ENCODE peak calls at places on chromosomes 12 and 14, in seven cellular contexts. One of them, this sample, is unnamed.

GRCh38 chr14:37047226-37047625 is 125.2 kb downstream of the SLC25A21 start:
- DNase-seq in stomach: no peak
- DNase-seq in K562: no peak
- DNase-seq in tibial nerve: no peak
- DNase-seq in A549: no peak
- DNase-seq in ovary: no peak
- DNase-seq in sigmoid colon: no peak
- DNase-seq in this sample: no peak

GRCh38 chr12:30438526-30439120 is 257.0 kb downstream of the IPO8 start:
- DNase-seq in stomach: no peak
- DNase-seq in K562: no peak
- DNase-seq in tibial nerve: no peak
- DNase-seq in A549: no peak
- DNase-seq in ovary: no peak
- DNase-seq in sigmoid colon: no peak
- DNase-seq in this sample: no peak

GRCh38 chr12:79187032-79187431 is 322.5 kb downstream of the SYT1 start:
- DNase-seq in stomach: no peak
- DNase-seq in K562: no peak
- DNase-seq in tibial nerve: no peak
- DNase-seq in A549: no peak
- DNase-seq in ovary: no peak
- DNase-seq in sigmoid colon: no peak
- DNase-seq in this sample: no peak

GRCh38 chr12:5516781-5517180 is 84.9 kb downstream of the NTF3 start:
- DNase-seq in stomach: no peak
- DNase-seq in K562: no peak
- DNase-seq in tibial nerve: no peak
- DNase-seq in A549: no peak
- DNase-seq in ovary: no peak
- DNase-seq in sigmoid colon: no peak
- DNase-seq in this sample: peak

GRCh38 chr12:63294327-63294632 is 143.3 kb upstream of the AVPR1A start:
- DNase-seq in stomach: no peak
- DNase-seq in K562: no peak
- DNase-seq in tibial nerve: no peak
- DNase-seq in A549: peak
- DNase-seq in ovary: no peak
- DNase-seq in sigmoid colon: no peak
- DNase-seq in this sample: no peak

GRCh38 chr12:27190761-27191160 is 53.3 kb upstream of the STK38L start:
- DNase-seq in stomach: no peak
- DNase-seq in K562: no peak
- DNase-seq in tibial nerve: no peak
- DNase-seq in A549: peak
- DNase-seq in ovary: no peak
- DNase-seq in sigmoid colon: no peak
- DNase-seq in this sample: no peak

GRCh38 chr14:90445011-90445410 is 48.2 kb downstream of the CALM1 start:
- DNase-seq in stomach: no peak
- DNase-seq in K562: peak
- DNase-seq in tibial nerve: no peak
- DNase-seq in A549: no peak
- DNase-seq in ovary: no peak
- DNase-seq in sigmoid colon: no peak
- DNase-seq in this sample: no peak

GRCh38 chr14:24398298-24398942 is 383 bp upstream of the NYNRIN start:
- DNase-seq in stomach: no peak
- DNase-seq in K562: no peak
- DNase-seq in tibial nerve: no peak
- DNase-seq in A549: no peak
- DNase-seq in ovary: peak
- DNase-seq in sigmoid colon: peak
- DNase-seq in this sample: no peak

GRCh38 chr12:85057370-85057963 is 21.3 kb downstream of the LRRIQ1 start:
- DNase-seq in stomach: no peak
- DNase-seq in K562: peak
- DNase-seq in tibial nerve: peak
- DNase-seq in A549: peak
- DNase-seq in ovary: no peak
- DNase-seq in sigmoid colon: no peak
- DNase-seq in this sample: no peak

GRCh38 chr12:43436597-43436996 is 115.4 kb downstream of the ADAMTS20 start:
- DNase-seq in stomach: no peak
- DNase-seq in K562: no peak
- DNase-seq in tibial nerve: no peak
- DNase-seq in A549: no peak
- DNase-seq in ovary: no peak
- DNase-seq in sigmoid colon: no peak
- DNase-seq in this sample: no peak

GRCh38 chr14:22560638-22561365 is 28.2 kb downstream of the DAD1 start:
- DNase-seq in stomach: peak
- DNase-seq in K562: peak
- DNase-seq in tibial nerve: no peak
- DNase-seq in A549: no peak
- DNase-seq in ovary: no peak
- DNase-seq in sigmoid colon: no peak
- DNase-seq in this sample: no peak
- TF ChIP-seq EP300 in stomach: no peak
- TF ChIP-seq EP300 in K562: peak
- TF ChIP-seq EP300 in tibial nerve: no peak
- TF ChIP-seq EP300 in A549: no peak
- TF ChIP-seq EP300 in ovary: no peak
- TF ChIP-seq EP300 in sigmoid colon: no peak
- TF ChIP-seq EP300 in this sample: no peak

GRCh38 chr12:52151859-52152783 is 39.7 kb downstream of the KRT80 start:
- DNase-seq in stomach: peak
- DNase-seq in K562: peak
- DNase-seq in tibial nerve: peak
- DNase-seq in A549: peak
- DNase-seq in ovary: peak
- DNase-seq in sigmoid colon: peak
- DNase-seq in this sample: no peak
- H3K4me3 ChIP-seq in stomach: peak
- H3K4me3 ChIP-seq in K562: peak
- H3K4me3 ChIP-seq in tibial nerve: peak
- H3K4me3 ChIP-seq in A549: peak
- H3K4me3 ChIP-seq in ovary: peak
- H3K4me3 ChIP-seq in sigmoid colon: no peak
- H3K4me3 ChIP-seq in this sample: peak

GRCh38 chr14:77026166-77026929 is 2.2 kb downstream of the IRF2BPL start:
- DNase-seq in stomach: peak
- DNase-seq in K562: no peak
- DNase-seq in tibial nerve: no peak
- DNase-seq in A549: peak
- DNase-seq in ovary: peak
- DNase-seq in sigmoid colon: peak
- DNase-seq in this sample: no peak

GRCh38 chr14:77022219-77022852 is 6.2 kb downstream of the IRF2BPL start:
- DNase-seq in stomach: no peak
- DNase-seq in K562: no peak
- DNase-seq in tibial nerve: no peak
- DNase-seq in A549: no peak
- DNase-seq in ovary: no peak
- DNase-seq in sigmoid colon: no peak
- DNase-seq in this sample: no peak

GRCh38 chr14:77024171-77024627 is 4.3 kb downstream of the IRF2BPL start:
- DNase-seq in stomach: no peak
- DNase-seq in K562: peak
- DNase-seq in tibial nerve: no peak
- DNase-seq in A549: peak
- DNase-seq in ovary: peak
- DNase-seq in sigmoid colon: peak
- DNase-seq in this sample: no peak

GRCh38 chr14:77025744-77026165 is 2.8 kb downstream of the IRF2BPL start:
- DNase-seq in stomach: no peak
- DNase-seq in K562: no peak
- DNase-seq in tibial nerve: no peak
- DNase-seq in A549: peak
- DNase-seq in ovary: peak
- DNase-seq in sigmoid colon: no peak
- DNase-seq in this sample: no peak

GRCh38 chr14:77023001-77023996 is 5.2 kb downstream of the IRF2BPL start:
- DNase-seq in stomach: peak
- DNase-seq in K562: no peak
- DNase-seq in tibial nerve: no peak
- DNase-seq in A549: peak
- DNase-seq in ovary: peak
- DNase-seq in sigmoid colon: peak
- DNase-seq in this sample: no peak
- TF ChIP-seq EP300 in stomach: no peak
- TF ChIP-seq EP300 in K562: no peak
- TF ChIP-seq EP300 in tibial nerve: peak
- TF ChIP-seq EP300 in A549: no peak
- TF ChIP-seq EP300 in ovary: no peak
- TF ChIP-seq EP300 in sigmoid colon: no peak
- TF ChIP-seq EP300 in this sample: no peak

GRCh38 chr14:67533754-67534085 is 630 bp downstream of the PLEKHH1 start:
- DNase-seq in stomach: no peak
- DNase-seq in K562: no peak
- DNase-seq in tibial nerve: no peak
- DNase-seq in A549: no peak
- DNase-seq in ovary: no peak
- DNase-seq in sigmoid colon: peak
- DNase-seq in this sample: no peak

GRCh38 chr14:67536087-67536486 is 3.0 kb downstream of the PLEKHH1 start:
- DNase-seq in stomach: no peak
- DNase-seq in K562: no peak
- DNase-seq in tibial nerve: no peak
- DNase-seq in A549: no peak
- DNase-seq in ovary: no peak
- DNase-seq in sigmoid colon: peak
- DNase-seq in this sample: no peak

GRCh38 chr14:67529947-67530935 is 2.8 kb upstream of the PLEKHH1 start:
- DNase-seq in stomach: no peak
- DNase-seq in K562: no peak
- DNase-seq in tibial nerve: no peak
- DNase-seq in A549: no peak
- DNase-seq in ovary: no peak
- DNase-seq in sigmoid colon: no peak
- DNase-seq in this sample: no peak

GRCh38 chr14:67532998-67533753 is at the start of gene PLEKHH1:
- DNase-seq in stomach: peak
- DNase-seq in K562: peak
- DNase-seq in tibial nerve: peak
- DNase-seq in A549: peak
- DNase-seq in ovary: peak
- DNase-seq in sigmoid colon: peak
- DNase-seq in this sample: no peak

GRCh38 chr14:67532606-67532997 is 488 bp upstream of the PLEKHH1 start:
- DNase-seq in stomach: no peak
- DNase-seq in K562: no peak
- DNase-seq in tibial nerve: no peak
- DNase-seq in A549: no peak
- DNase-seq in ovary: no peak
- DNase-seq in sigmoid colon: no peak
- DNase-seq in this sample: no peak
- H3K4me3 ChIP-seq in stomach: peak
- H3K4me3 ChIP-seq in K562: peak
- H3K4me3 ChIP-seq in tibial nerve: peak
- H3K4me3 ChIP-seq in A549: peak
- H3K4me3 ChIP-seq in ovary: peak
- H3K4me3 ChIP-seq in sigmoid colon: peak
- H3K4me3 ChIP-seq in this sample: peak

GRCh38 chr14:103731481-103731880 is 15.9 kb downstream of the ZFYVE21 start:
- DNase-seq in stomach: no peak
- DNase-seq in K562: no peak
- DNase-seq in tibial nerve: no peak
- DNase-seq in A549: no peak
- DNase-seq in ovary: peak
- DNase-seq in sigmoid colon: no peak
- DNase-seq in this sample: no peak

GRCh38 chr14:103728721-103729120 is 13.1 kb downstream of the ZFYVE21 start:
- DNase-seq in stomach: peak
- DNase-seq in K562: no peak
- DNase-seq in tibial nerve: no peak
- DNase-seq in A549: no peak
- DNase-seq in ovary: no peak
- DNase-seq in sigmoid colon: no peak
- DNase-seq in this sample: no peak

GRCh38 chr14:103731916-103732867 is 16.6 kb downstream of the ZFYVE21 start:
- DNase-seq in stomach: no peak
- DNase-seq in K562: no peak
- DNase-seq in tibial nerve: no peak
- DNase-seq in A549: no peak
- DNase-seq in ovary: peak
- DNase-seq in sigmoid colon: no peak
- DNase-seq in this sample: no peak

GRCh38 chr14:103729496-103730448 is 14.2 kb downstream of the ZFYVE21 start:
- DNase-seq in stomach: no peak
- DNase-seq in K562: peak
- DNase-seq in tibial nerve: no peak
- DNase-seq in A549: no peak
- DNase-seq in ovary: no peak
- DNase-seq in sigmoid colon: no peak
- DNase-seq in this sample: no peak

GRCh38 chr14:103730490-103731035 is 15.0 kb downstream of the ZFYVE21 start:
- DNase-seq in stomach: peak
- DNase-seq in K562: peak
- DNase-seq in tibial nerve: no peak
- DNase-seq in A549: no peak
- DNase-seq in ovary: peak
- DNase-seq in sigmoid colon: no peak
- DNase-seq in this sample: no peak
- TF ChIP-seq EP300 in stomach: no peak
- TF ChIP-seq EP300 in K562: peak
- TF ChIP-seq EP300 in tibial nerve: no peak
- TF ChIP-seq EP300 in A549: no peak
- TF ChIP-seq EP300 in ovary: no peak
- TF ChIP-seq EP300 in sigmoid colon: no peak
- TF ChIP-seq EP300 in this sample: no peak

DNA sequence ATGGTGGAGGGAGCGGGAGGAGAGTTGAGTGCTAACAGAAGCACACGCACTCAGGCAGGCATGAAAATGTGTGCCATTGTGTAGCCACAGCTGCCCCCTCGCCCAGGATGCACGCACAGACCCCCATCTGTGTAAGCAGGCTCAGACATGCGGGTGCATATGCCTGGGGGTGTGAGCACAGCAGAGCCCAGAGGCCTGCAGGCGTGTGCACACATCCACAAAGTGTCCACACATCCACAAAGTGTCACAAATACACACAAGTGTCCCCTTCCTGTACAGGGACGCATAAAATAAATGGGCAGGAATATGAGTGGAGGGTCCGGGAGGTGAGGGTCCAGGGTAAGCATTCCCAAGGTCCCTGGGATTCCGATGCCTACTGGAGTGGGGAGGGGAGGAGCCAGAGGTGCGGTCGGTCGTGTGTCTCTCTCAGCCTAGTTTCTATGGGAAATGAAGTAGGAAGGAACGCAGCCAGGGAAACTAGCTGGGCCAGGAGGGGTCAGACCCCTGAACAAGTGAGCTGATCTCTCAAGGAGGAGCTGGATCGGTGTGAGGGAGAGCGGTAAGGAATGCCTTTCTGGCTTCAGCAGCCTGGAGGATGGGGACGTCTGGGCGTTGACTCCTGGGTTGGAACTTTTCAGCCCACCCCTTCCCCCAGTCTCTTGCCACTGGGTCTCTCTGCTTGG is 669 bp upstream of the KRT7 start:
- DNase-seq in stomach: no peak
- DNase-seq in K562: no peak
- DNase-seq in tibial nerve: no peak
- DNase-seq in A549: no peak
- DNase-seq in ovary: no peak
- DNase-seq in sigmoid colon: peak
- DNase-seq in this sample: no peak
- H3K4me3 ChIP-seq in stomach: peak
- H3K4me3 ChIP-seq in K562: no peak
- H3K4me3 ChIP-seq in tibial nerve: no peak
- H3K4me3 ChIP-seq in A549: peak
- H3K4me3 ChIP-seq in ovary: no peak
- H3K4me3 ChIP-seq in sigmoid colon: no peak
- H3K4me3 ChIP-seq in this sample: peak

GRCh38 chr12:66066071-66066928 is 64.2 kb downstream of the LLPH start:
- DNase-seq in stomach: no peak
- DNase-seq in K562: no peak
- DNase-seq in tibial nerve: no peak
- DNase-seq in A549: no peak
- DNase-seq in ovary: no peak
- DNase-seq in sigmoid colon: no peak
- DNase-seq in this sample: peak
- TF ChIP-seq EP300 in stomach: no peak
- TF ChIP-seq EP300 in K562: no peak
- TF ChIP-seq EP300 in tibial nerve: no peak
- TF ChIP-seq EP300 in A549: no peak
- TF ChIP-seq EP300 in ovary: no peak
- TF ChIP-seq EP300 in sigmoid colon: no peak
- TF ChIP-seq EP300 in this sample: no peak

This sample was measured in esophagus muscularis mucosa.